ENCODE peak calls at places on chromosomes 6 and 20, in four cellular contexts. N is head of caudate nucleus, S is cardiac septum, Q is chondrocyte. V is an unnamed sample.

GRCh38 chr6:135880066-135880972 is 28.8 kb downstream of the PDE7B start:
- DNase-seq in N (no peak), S (no peak), Q (no peak), V (no peak)

GRCh38 chr20:53331151-53331973 is 262.3 kb downstream of the ZNF217 start:
- DNase-seq in N (no peak), S (no peak), Q (no peak), V (no peak)

GRCh38 chr6:15248451-15249370 is 2.8 kb downstream of the JARID2 start:
- DNase-seq in N (peak; percentile 96), S (peak; percentile 99), Q (peak; percentile 94), V (peak; percentile 99)

GRCh38 chr20:10511507-10512231 is 76.6 kb downstream of the SLX4IP start:
- DNase-seq in N (peak; percentile 52), S (peak; percentile 95), Q (no peak), V (peak; percentile 96)

GRCh38 chr6:151618717-151619116 is 124.9 kb downstream of the CCDC170 start:
- DNase-seq in N (no peak), S (no peak), Q (no peak), V (no peak)

GRCh38 chr6:159727717-159728440 is 573 bp downstream of the WTAP start:
- DNase-seq in N (no peak), S (no peak), Q (no peak), V (no peak)

GRCh38 chr6:106383573-106383972 is 23.1 kb downstream of the CRYBG1 start:
- DNase-seq in N (no peak), S (no peak), Q (no peak), V (no peak)

GRCh38 chr20:6040958-6041807 is 12.7 kb downstream of the LRRN4 start:
- DNase-seq in N (no peak), S (no peak), Q (no peak), V (no peak)

GRCh38 chr6:158853072-158853871 is 34.1 kb upstream of the EZR start:
- DNase-seq in N (peak; percentile 79), S (no peak), Q (no peak), V (no peak)

GRCh38 chr6:75386050-75386770 is 101.6 kb upstream of the TMEM30A start:
- DNase-seq in N (no peak), S (no peak), Q (no peak), V (no peak)

GRCh38 chr6:56644366-56644765 is 1.7 kb upstream of the DST start:
- DNase-seq in N (no peak), S (no peak), Q (no peak), V (no peak)

GRCh38 chr6:12008366-12009179 is 3.5 kb upstream of the HIVEP1 start:
- DNase-seq in N (peak; percentile 84), S (peak; percentile 95), Q (no peak), V (peak; percentile 88)

GRCh38 chr20:45993197-45993951 is 15.3 kb upstream of the MMP9 start:
- DNase-seq in N (no peak), S (no peak), Q (peak; percentile 59), V (peak; percentile 45)

GRCh38 chr6:81761197-81761596 is 8.7 kb upstream of the TENT5A start:
- DNase-seq in N (no peak), S (no peak), Q (no peak), V (no peak)

GRCh38 chr6:75287424-75287823 is 2.8 kb upstream of the TMEM30A start:
- DNase-seq in N (no peak), S (no peak), Q (no peak), V (no peak)

GRCh38 chr6:17705778-17706579 is 746 bp downstream of the NUP153 start:
- DNase-seq in N (peak; percentile 38), S (peak; percentile 83), Q (peak; percentile 93), V (peak; percentile 81)

GRCh38 chr6:118580585-118581419 is 32.7 kb downstream of the PLN start:
- DNase-seq in N (peak; percentile 53), S (no peak), Q (no peak), V (peak; percentile 66)

GRCh38 chr6:56808871-56809359 is 146.0 kb upstream of the BEND6 start:
- DNase-seq in N (no peak), S (no peak), Q (no peak), V (no peak)

GRCh38 chr20:52682271-52682670 is 289.9 kb upstream of the TSHZ2 start:
- DNase-seq in N (no peak), S (no peak), Q (no peak), V (no peak)

GRCh38 chr20:58361549-58361948 is 27.5 kb upstream of the VAPB start:
- DNase-seq in N (no peak), S (no peak), Q (no peak), V (no peak)

GRCh38 chr20:51534764-51535386 is 7.6 kb downstream of the NFATC2 start:
- DNase-seq in N (no peak), S (no peak), Q (no peak), V (no peak)

GRCh38 chr6:157037165-157037564 is 260.0 kb downstream of the ARID1B start:
- DNase-seq in N (no peak), S (no peak), Q (no peak), V (no peak)

GRCh38 chr6:119541132-119541905 is 191.8 kb upstream of the MAN1A1 start:
- DNase-seq in N (no peak), S (no peak), Q (no peak), V (no peak)

V was measured in sigmoid colon.